ENCODE peak calls at places on chromosomes 3 and 15, in nine cellular contexts. N is activated naive CD8-positive, alpha-beta T cell treated with anti-CD3 and anti-CD28 coated beads for 36 hours; V is AG09309; U is progenitor cell of endocrine pancreas; Q is body of pancreas; C is GM04504; P is brain microvascular endothelial cell; R is NCI-H345; S is nephron progenitor cell. T is an unnamed sample.

GRCh38 chr3:146145642-146146041 is 15.3 kb downstream of the PLOD2 start:
- DNase-seq in N (no peak), V (no peak), U (no peak), Q (no peak), C (no peak), P (no peak), R (no peak), S (no peak), T (no peak)

GRCh38 chr15:35170216-35170615 is 85.1 kb upstream of the NANOGP8 start:
- DNase-seq in N (no peak), V (no peak), U (no peak), Q (no peak), C (no peak), P (no peak), R (no peak), S (no peak), T (no peak)

GRCh38 chr15:99050328-99050980 is 42.9 kb upstream of the PGPEP1L start:
- DNase-seq in N (no peak), V (no peak), U (no peak), Q (no peak), C (no peak), P (no peak), R (no peak), S (no peak), T (no peak)

GRCh38 chr15:68333775-68334470 is 56.4 kb downstream of the FEM1B start:
- DNase-seq in N (no peak), V (no peak), U (no peak), Q (peak; percentile 47), C (no peak), P (peak; percentile 71), R (peak; percentile 7), S (no peak), T (no peak)

GRCh38 chr15:63482874-63483323 is 21.5 kb upstream of the USP3 start:
- DNase-seq in N (no peak), V (no peak), U (no peak), Q (no peak), C (no peak), P (no peak), R (no peak), S (no peak), T (no peak)

GRCh38 chr15:67224889-67225288 is 29.6 kb downstream of the AAGAB start:
- DNase-seq in N (no peak), V (no peak), U (no peak), Q (no peak), C (no peak), P (no peak), R (no peak), S (no peak), T (no peak)

GRCh38 chr3:50606596-50606995 is 5.0 kb downstream of the CISH start:
- DNase-seq in N (peak; percentile 38), V (no peak), U (no peak), Q (no peak), C (no peak), P (no peak), R (no peak), S (no peak), T (no peak)

GRCh38 chr3:49701388-49702077 is 12.2 kb downstream of the RNF123 start:
- DNase-seq in N (no peak), V (no peak), U (no peak), Q (no peak), C (no peak), P (no peak), R (no peak), S (peak; percentile 43), T (no peak)

GRCh38 chr3:169772530-169772950 is 656 bp upstream of the MYNN start:
- DNase-seq in N (no peak), V (peak; percentile 45), U (peak; percentile 42), Q (peak; percentile 88), C (peak; percentile 51), P (peak; percentile 74), R (peak; percentile 88), S (peak; percentile 67), T (peak; percentile 91)